ENCODE peak calls at places on chromosomes 6 and 20, in seven cellular contexts. F is NCI-H69; Y is NCI-H2081; C is Jurkat, Clone E6-1; X is neural crest cell; I is ELR; V is left ventricle myocardium inferior. N is an unnamed sample.

GRCh38 chr6:13450628-13451027 is 36.8 kb downstream of the GFOD1 start:
- DNase-seq in F (no peak), Y (no peak), C (no peak), X (no peak), I (no peak), V (no peak), N (no peak)

GRCh38 chr6:132261354-132261753 is 139.9 kb downstream of the MOXD1 start:
- DNase-seq in F (no peak), Y (no peak), C (no peak), X (no peak), I (no peak), V (no peak), N (no peak)

GRCh38 chr20:57006411-57007170 is 259.9 kb downstream of the BMP7 start:
- DNase-seq in F (no peak), Y (no peak), C (no peak), X (no peak), I (peak), V (no peak), N (no peak)

GRCh38 chr6:158536084-158536890 is 23.6 kb upstream of the TMEM181 start:
- DNase-seq in F (peak), Y (peak), C (peak), X (peak), I (peak), V (peak), N (peak)

GRCh38 chr20:50311308-50312001 is 120.8 kb downstream of the CEBPB start:
- DNase-seq in F (peak), Y (no peak), C (no peak), X (no peak), I (no peak), V (no peak), N (no peak)

GRCh38 chr20:51484141-51484815 is 58.2 kb downstream of the NFATC2 start:
- DNase-seq in F (no peak), Y (no peak), C (no peak), X (no peak), I (no peak), V (no peak), N (no peak)

GRCh38 chr6:41695825-41696224 is 39.6 kb downstream of the TFEB start:
- DNase-seq in F (no peak), Y (no peak), C (no peak), X (no peak), I (no peak), V (no peak), N (no peak)

GRCh38 chr20:1657556-1658334 is at the start of gene SIRPG:
- DNase-seq in F (no peak), Y (no peak), C (peak), X (no peak), I (no peak), V (no peak), N (no peak)

GRCh38 chr20:20740595-20740994 is 28.2 kb upstream of the RALGAPA2 start:
- DNase-seq in F (no peak), Y (no peak), C (no peak), X (no peak), I (no peak), V (no peak), N (no peak)

GRCh38 chr6:148888853-148889252 is 142.0 kb downstream of the UST start:
- DNase-seq in F (no peak), Y (no peak), C (no peak), X (no peak), I (no peak), V (no peak), N (no peak)

GRCh38 chr20:58099956-58100730 is 128.3 kb downstream of the ANKRD60 start:
- DNase-seq in F (no peak), Y (no peak), C (no peak), X (no peak), I (no peak), V (no peak), N (no peak)

GRCh38 chr6:159533016-159533415 is 160.0 kb downstream of the SOD2 start:
- DNase-seq in F (no peak), Y (no peak), C (no peak), X (no peak), I (no peak), V (no peak), N (no peak)

GRCh38 chr20:18727032-18727508 is 86.5 kb upstream of the SCP2D1 start:
- DNase-seq in F (peak), Y (peak), C (peak), X (no peak), I (peak), V (no peak), N (peak)

GRCh38 chr20:57618091-57618765 is 2.0 kb downstream of the ZBP1 start:
- DNase-seq in F (peak), Y (no peak), C (no peak), X (no peak), I (peak), V (no peak), N (no peak)

GRCh38 chr20:51955756-51956155 is 153.4 kb upstream of the SALL4 start:
- DNase-seq in F (no peak), Y (no peak), C (no peak), X (no peak), I (peak), V (no peak), N (no peak)

GRCh38 chr6:42368156-42368555 is 83.6 kb downstream of the TRERF1 start:
- DNase-seq in F (no peak), Y (no peak), C (no peak), X (no peak), I (no peak), V (no peak), N (no peak)

GRCh38 chr6:169370054-169370453 is 116.4 kb upstream of the THBS2 start:
- DNase-seq in F (no peak), Y (no peak), C (no peak), X (no peak), I (peak), V (no peak), N (peak)

GRCh38 chr6:81228912-81229540 is 523.5 kb downstream of the TENT5A start:
- DNase-seq in F (no peak), Y (no peak), C (no peak), X (no peak), I (peak), V (no peak), N (no peak)

GRCh38 chr6:52662031-52662430 is 8.9 kb upstream of the TMEM14A start:
- DNase-seq in F (no peak), Y (no peak), C (no peak), X (no peak), I (no peak), V (no peak), N (no peak)

GRCh38 chr20:53900380-53900999 is 169.9 kb downstream of the BCAS1 start:
- DNase-seq in F (no peak), Y (no peak), C (no peak), X (no peak), I (peak), V (no peak), N (no peak)

GRCh38 chr20:48544402-48545333 is 283.1 kb downstream of the PREX1 start:
- DNase-seq in F (peak), Y (peak), C (no peak), X (no peak), I (no peak), V (no peak), N (no peak)

GRCh38 chr6:16401868-16402267 is 163.5 kb downstream of the GMPR start:
- DNase-seq in F (no peak), Y (no peak), C (no peak), X (no peak), I (no peak), V (no peak), N (no peak)

GRCh38 chr20:48102821-48103635 is 317.7 kb upstream of the SULF2 start:
- DNase-seq in F (no peak), Y (no peak), C (no peak), X (no peak), I (no peak), V (no peak), N (no peak)

GRCh38 chr6:42225419-42225818 is 7.8 kb upstream of the MRPS10 start:
- DNase-seq in F (no peak), Y (no peak), C (no peak), X (no peak), I (no peak), V (no peak), N (no peak)

GRCh38 chr6:75751443-75751842 is 2.4 kb downstream of the MYO6 start:
- DNase-seq in F (no peak), Y (no peak), C (no peak), X (no peak), I (peak), V (no peak), N (no peak)

GRCh38 chr6:67009818-67010217 is 1302.8 kb upstream of the EYS start:
- DNase-seq in F (peak), Y (no peak), C (peak), X (no peak), I (peak), V (no peak), N (no peak)

GRCh38 chr6:35368038-35368887 is 25.9 kb downstream of the PPARD start:
- DNase-seq in F (no peak), Y (no peak), C (peak), X (no peak), I (peak), V (no peak), N (no peak)

GRCh38 chr6:71473908-71474307 is 185.3 kb downstream of the OGFRL1 start:
- DNase-seq in F (no peak), Y (no peak), C (no peak), X (no peak), I (peak), V (peak), N (no peak)

GRCh38 chr6:134394141-134394648 is 76.3 kb upstream of the SGK1 start:
- DNase-seq in F (no peak), Y (no peak), C (no peak), X (no peak), I (no peak), V (no peak), N (no peak)

GRCh38 chr20:51036827-51037229 is 13.9 kb upstream of the KCNG1 start:
- DNase-seq in F (no peak), Y (no peak), C (no peak), X (no peak), I (peak), V (no peak), N (no peak)

N was measured in NCI-H510A treated with DMSO at 0.1 percent for 48 hours.